ENCODE peak calls at places on chromosomes 2 and 18, in seven cellular contexts. One of them, this sample, is unnamed.

GRCh38 chr18:10122116-10122515 is 208.3 kb downstream of the VAPA start:
- DNase-seq in GM12865: no peak
- DNase-seq in cardiac fibroblast: peak; percentile 83
- DNase-seq in NB4: no peak
- DNase-seq in AG04449: peak; percentile 77
- DNase-seq in A549: no peak
- DNase-seq in HCT116: no peak
- DNase-seq in this sample: peak; percentile 19

GRCh38 chr2:229980440-229981184 is 58.3 kb downstream of the FBXO36 start:
- DNase-seq in NB4: peak; percentile 65
- DNase-seq in A549: no peak
- DNase-seq in GM12865: peak; percentile 68
- DNase-seq in cardiac fibroblast: peak; percentile 81
- DNase-seq in HCT116: no peak
- DNase-seq in AG04449: no peak
- DNase-seq in this sample: no peak

GRCh38 chr2:121043827-121044222 is 241.2 kb downstream of the TFCP2L1 start:
- DNase-seq in NB4: no peak
- DNase-seq in HCT116: no peak
- DNase-seq in A549: peak; percentile 14
- DNase-seq in AG04449: no peak
- DNase-seq in GM12865: no peak
- DNase-seq in cardiac fibroblast: no peak
- DNase-seq in this sample: no peak

GRCh38 chr18:25109484-25109883 is 242.5 kb downstream of the ZNF521 start:
- DNase-seq in NB4: no peak
- DNase-seq in HCT116: no peak
- DNase-seq in cardiac fibroblast: peak; percentile 11
- DNase-seq in GM12865: no peak
- DNase-seq in A549: no peak
- DNase-seq in AG04449: no peak
- DNase-seq in this sample: no peak

GRCh38 chr2:20496069-20496468 is 49.2 kb downstream of the RHOB start:
- DNase-seq in GM12865: no peak
- DNase-seq in A549: peak; percentile 43
- DNase-seq in AG04449: peak; percentile 37
- DNase-seq in HCT116: peak; percentile 59
- DNase-seq in cardiac fibroblast: peak; percentile 61
- DNase-seq in NB4: no peak
- DNase-seq in this sample: peak; percentile 82

GRCh38 chr2:216691210-216691741 is 4.1 kb downstream of the IGFBP5 start:
- DNase-seq in NB4: peak; percentile 28
- DNase-seq in A549: no peak
- DNase-seq in AG04449: no peak
- DNase-seq in cardiac fibroblast: peak; percentile 78
- DNase-seq in HCT116: no peak
- DNase-seq in GM12865: no peak
- DNase-seq in this sample: no peak

GRCh38 chr2:97724946-97725688 is 11.7 kb downstream of the ZAP70 start:
- DNase-seq in cardiac fibroblast: no peak
- DNase-seq in NB4: no peak
- DNase-seq in GM12865: no peak
- DNase-seq in A549: no peak
- DNase-seq in HCT116: no peak
- DNase-seq in AG04449: no peak
- DNase-seq in this sample: no peak

GRCh38 chr2:218780851-218781690 is 876 bp upstream of the CYP27A1 start:
- DNase-seq in cardiac fibroblast: no peak
- DNase-seq in AG04449: no peak
- DNase-seq in HCT116: no peak
- DNase-seq in NB4: no peak
- DNase-seq in GM12865: no peak
- DNase-seq in A549: peak; percentile 27
- DNase-seq in this sample: no peak

GRCh38 chr2:238169708-238170251 is 11.0 kb downstream of the ERFE start:
- DNase-seq in A549: peak; percentile 46
- DNase-seq in NB4: peak; percentile 93
- DNase-seq in cardiac fibroblast: peak; percentile 97
- DNase-seq in HCT116: no peak
- DNase-seq in GM12865: no peak
- DNase-seq in AG04449: peak; percentile 98
- DNase-seq in this sample: peak; percentile 97

GRCh38 chr2:135904590-135904989 is 28.3 kb upstream of the MCM6 start:
- DNase-seq in cardiac fibroblast: peak; percentile 70
- DNase-seq in HCT116: no peak
- DNase-seq in GM12865: no peak
- DNase-seq in NB4: no peak
- DNase-seq in AG04449: peak; percentile 29
- DNase-seq in A549: no peak
- DNase-seq in this sample: peak; percentile 23

GRCh38 chr2:172806426-172807008 is 70.9 kb downstream of the RAPGEF4 start:
- DNase-seq in AG04449: no peak
- DNase-seq in NB4: peak; percentile 68
- DNase-seq in A549: peak; percentile 68
- DNase-seq in HCT116: peak; percentile 37
- DNase-seq in GM12865: peak; percentile 48
- DNase-seq in cardiac fibroblast: peak; percentile 79
- DNase-seq in this sample: no peak

GRCh38 chr2:177474301-177474700 is 81.7 kb downstream of the AGPS start:
- DNase-seq in HCT116: no peak
- DNase-seq in cardiac fibroblast: no peak
- DNase-seq in NB4: no peak
- DNase-seq in A549: no peak
- DNase-seq in GM12865: no peak
- DNase-seq in AG04449: no peak
- DNase-seq in this sample: no peak

GRCh38 chr2:12493031-12493513 is 223.7 kb upstream of the TRIB2 start:
- DNase-seq in GM12865: no peak
- DNase-seq in AG04449: no peak
- DNase-seq in NB4: peak; percentile 46
- DNase-seq in A549: no peak
- DNase-seq in cardiac fibroblast: peak; percentile 94
- DNase-seq in HCT116: no peak
- DNase-seq in this sample: peak; percentile 48

GRCh38 chr2:227748079-227748478 is 2.4 kb downstream of the SCYGR8 start:
- DNase-seq in HCT116: peak; percentile 54
- DNase-seq in A549: peak; percentile 51
- DNase-seq in GM12865: peak; percentile 28
- DNase-seq in NB4: peak; percentile 41
- DNase-seq in AG04449: no peak
- DNase-seq in cardiac fibroblast: no peak
- DNase-seq in this sample: no peak

GRCh38 chr18:78789850-78790249 is 189.8 kb upstream of the SALL3 start:
- DNase-seq in AG04449: no peak
- DNase-seq in cardiac fibroblast: no peak
- DNase-seq in NB4: no peak
- DNase-seq in GM12865: no peak
- DNase-seq in A549: no peak
- DNase-seq in HCT116: no peak
- DNase-seq in this sample: no peak

GRCh38 chr18:56044239-56044638 is 456.2 kb upstream of the TCF4 start:
- DNase-seq in GM12865: no peak
- DNase-seq in AG04449: no peak
- DNase-seq in A549: no peak
- DNase-seq in HCT116: no peak
- DNase-seq in cardiac fibroblast: no peak
- DNase-seq in NB4: no peak
- DNase-seq in this sample: no peak

GRCh38 chr2:232362174-232362913 is 16.2 kb upstream of the ALPP start:
- DNase-seq in cardiac fibroblast: no peak
- DNase-seq in GM12865: no peak
- DNase-seq in AG04449: no peak
- DNase-seq in NB4: no peak
- DNase-seq in A549: no peak
- DNase-seq in HCT116: no peak
- DNase-seq in this sample: no peak

GRCh38 chr2:241898681-241899270 is 29.2 kb downstream of the RTP5 start:
- DNase-seq in AG04449: no peak
- DNase-seq in A549: no peak
- DNase-seq in GM12865: no peak
- DNase-seq in cardiac fibroblast: no peak
- DNase-seq in HCT116: no peak
- DNase-seq in NB4: no peak
- DNase-seq in this sample: no peak

GRCh38 chr2:8720741-8721140 is 38.9 kb downstream of the ID2 start:
- DNase-seq in AG04449: no peak
- DNase-seq in A549: no peak
- DNase-seq in GM12865: no peak
- DNase-seq in cardiac fibroblast: no peak
- DNase-seq in HCT116: no peak
- DNase-seq in NB4: no peak
- DNase-seq in this sample: no peak

GRCh38 chr2:8719528-8719927 is 37.7 kb downstream of the ID2 start:
- DNase-seq in AG04449: peak; percentile 19
- DNase-seq in GM12865: no peak
- DNase-seq in HCT116: no peak
- DNase-seq in A549: no peak
- DNase-seq in cardiac fibroblast: peak; percentile 5
- DNase-seq in NB4: no peak
- DNase-seq in this sample: no peak

GRCh38 chr2:8725838-8726237 is 44.0 kb downstream of the ID2 start:
- DNase-seq in NB4: no peak
- DNase-seq in cardiac fibroblast: no peak
- DNase-seq in A549: no peak
- DNase-seq in AG04449: no peak
- DNase-seq in HCT116: no peak
- DNase-seq in GM12865: no peak
- DNase-seq in this sample: no peak

GRCh38 chr2:8721410-8721809 is 39.6 kb downstream of the ID2 start:
- DNase-seq in A549: no peak
- DNase-seq in HCT116: no peak
- DNase-seq in AG04449: no peak
- DNase-seq in GM12865: no peak
- DNase-seq in NB4: no peak
- DNase-seq in cardiac fibroblast: no peak
- DNase-seq in this sample: no peak
- H3K4me3 ChIP-seq in A549: no peak overlapping the region
- H3K4me3 ChIP-seq in HCT116: no peak overlapping the region
- H3K4me3 ChIP-seq in AG04449: no peak overlapping the region
- H3K4me3 ChIP-seq in GM12865: no peak overlapping the region
- H3K4me3 ChIP-seq in NB4: no peak overlapping the region
- H3K4me3 ChIP-seq in cardiac fibroblast: no peak overlapping the region
- H3K4me3 ChIP-seq in this sample: no peak overlapping the region

DNA sequence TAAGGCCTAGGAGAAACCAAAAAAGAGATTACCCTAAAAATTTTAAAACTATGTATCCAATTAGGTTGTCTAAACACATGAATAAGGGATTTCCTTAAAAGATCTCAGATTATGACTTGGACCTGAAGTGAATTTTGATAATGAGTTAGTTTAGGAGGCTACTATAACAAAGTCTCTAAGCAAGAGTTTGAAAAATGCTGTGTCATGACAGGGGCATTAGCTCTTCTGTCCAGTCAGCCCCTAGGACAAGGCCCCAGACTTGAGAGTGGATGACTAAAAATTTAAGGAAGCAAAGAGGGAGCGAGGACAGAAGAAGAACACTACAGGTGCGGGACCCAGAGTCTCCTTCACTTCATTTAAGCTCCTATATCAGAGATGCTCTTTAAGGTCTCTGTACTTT is 135.9 kb downstream of the DTNB start:
- DNase-seq in A549: peak; percentile 28
- DNase-seq in AG04449: no peak
- DNase-seq in NB4: no peak
- DNase-seq in HCT116: no peak
- DNase-seq in GM12865: no peak
- DNase-seq in cardiac fibroblast: no peak
- DNase-seq in this sample: no peak
- TF ChIP-seq CTCF in A549: no peak
- TF ChIP-seq CTCF in AG04449: no peak
- TF ChIP-seq CTCF in NB4: no peak
- TF ChIP-seq CTCF in HCT116: no peak
- TF ChIP-seq CTCF in GM12865: no peak
- TF ChIP-seq CTCF in cardiac fibroblast: no peak
- TF ChIP-seq CTCF in this sample: no peak

GRCh38 chr18:3245853-3246635 is 1.6 kb upstream of the MYL12A start:
- DNase-seq in GM12865: peak; percentile 95
- DNase-seq in AG04449: no peak
- DNase-seq in HCT116: peak; percentile 75
- DNase-seq in NB4: peak; percentile 91
- DNase-seq in cardiac fibroblast: peak; percentile 92
- DNase-seq in A549: peak; percentile 89
- DNase-seq in this sample: no peak

GRCh38 chr18:3247243-3248061 is at the start of gene MYL12A:
- DNase-seq in HCT116: peak; percentile 98
- DNase-seq in cardiac fibroblast: peak; percentile 99
- DNase-seq in GM12865: peak; percentile 100
- DNase-seq in NB4: peak; percentile 99
- DNase-seq in A549: peak; percentile 98
- DNase-seq in AG04449: peak; percentile 93
- DNase-seq in this sample: peak; percentile 89

GRCh38 chr18:3248062-3248669 is 565 bp downstream of the MYL12A start:
- DNase-seq in NB4: peak; percentile 65
- DNase-seq in cardiac fibroblast: peak; percentile 60
- DNase-seq in GM12865: peak; percentile 56
- DNase-seq in A549: no peak
- DNase-seq in AG04449: no peak
- DNase-seq in HCT116: no peak
- DNase-seq in this sample: no peak

GRCh38 chr18:3246636-3247242 is 862 bp upstream of the MYL12A start:
- DNase-seq in GM12865: peak; percentile 52
- DNase-seq in HCT116: no peak
- DNase-seq in NB4: no peak
- DNase-seq in cardiac fibroblast: no peak
- DNase-seq in AG04449: no peak
- DNase-seq in A549: no peak
- DNase-seq in this sample: no peak

GRCh38 chr18:3245185-3245564 is 2.4 kb upstream of the MYL12A start:
- DNase-seq in cardiac fibroblast: no peak
- DNase-seq in HCT116: no peak
- DNase-seq in A549: no peak
- DNase-seq in GM12865: no peak
- DNase-seq in AG04449: no peak
- DNase-seq in NB4: no peak
- DNase-seq in this sample: no peak
- H3K4me3 ChIP-seq in cardiac fibroblast: no peak overlapping the region
- H3K4me3 ChIP-seq in HCT116: no peak overlapping the region
- H3K4me3 ChIP-seq in A549: peak overlapping the region; percentile 41
- H3K4me3 ChIP-seq in GM12865: peak overlapping the region; percentile 99
- H3K4me3 ChIP-seq in AG04449: no peak overlapping the region
- H3K4me3 ChIP-seq in NB4: peak overlapping the region; percentile 60
- H3K4me3 ChIP-seq in this sample: no peak overlapping the region

DNA sequence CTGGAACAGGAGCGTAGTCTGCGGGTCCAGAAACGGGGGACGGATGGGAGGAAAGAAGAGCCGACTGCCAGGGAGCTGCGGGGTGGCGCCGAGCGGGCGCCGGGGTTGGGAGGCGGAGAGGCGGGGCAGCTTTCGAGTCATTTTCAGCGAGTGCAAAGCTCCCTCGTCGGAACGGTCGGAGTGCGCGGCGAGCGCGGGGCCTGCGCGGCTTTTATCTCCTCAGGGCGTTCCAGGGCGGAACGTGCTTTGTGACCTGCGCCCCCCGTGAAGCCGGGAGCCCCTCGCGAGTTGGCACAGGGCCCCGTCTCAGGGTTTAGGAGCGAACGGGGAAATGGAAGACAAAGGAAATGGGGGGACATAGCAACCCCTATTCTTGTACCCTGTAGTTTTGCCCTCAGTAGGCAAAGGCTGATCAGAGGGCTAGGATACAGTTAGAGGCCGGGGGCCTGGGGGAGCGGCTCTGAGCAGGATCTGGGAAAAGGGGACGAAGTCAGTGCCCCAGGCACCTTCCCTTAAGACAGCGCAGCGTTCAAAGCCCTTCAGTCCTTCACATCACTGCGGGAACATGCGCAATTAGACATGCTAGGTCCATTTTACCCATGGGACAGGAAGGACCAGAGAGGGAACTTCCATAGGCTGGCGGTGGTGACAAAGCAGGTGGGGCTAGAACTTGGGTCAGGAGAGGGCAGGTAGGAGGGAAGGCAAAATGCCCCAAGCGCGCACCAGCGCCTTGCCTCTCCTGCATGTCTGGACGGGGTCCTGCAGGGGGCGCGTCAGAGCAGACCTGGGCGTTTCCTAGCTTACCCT is 60.1 kb upstream of the IL1RL1 start:
- DNase-seq in GM12865: peak; percentile 57
- DNase-seq in NB4: peak; percentile 63
- DNase-seq in A549: peak; percentile 68
- DNase-seq in AG04449: no peak
- DNase-seq in HCT116: no peak
- DNase-seq in cardiac fibroblast: peak; percentile 53
- DNase-seq in this sample: no peak
- TF ChIP-seq CTCF in GM12865: peak; percentile 56
- TF ChIP-seq CTCF in NB4: peak; percentile 63
- TF ChIP-seq CTCF in A549: peak; percentile 72
- TF ChIP-seq CTCF in AG04449: peak; percentile 58
- TF ChIP-seq CTCF in HCT116: peak; percentile 22
- TF ChIP-seq CTCF in cardiac fibroblast: peak; percentile 62
- TF ChIP-seq CTCF in this sample: peak; percentile 77

This sample was measured in kidney epithelial cell.